ENCODE peak calls at places on chromosomes 7 and 10, in five cellular contexts. A, I, V, G and D are unnamed samples.

GRCh38 chr10:15370741-15371701 is at the start of gene FAM171A1:
- DNase-seq in V (peak; percentile 69), A (no peak), I (peak; percentile 53), G (peak; percentile 37), D (peak; percentile 57)

GRCh38 chr10:103884681-103885139 is 29.3 kb upstream of the SH3PXD2A start:
- DNase-seq in G (peak; percentile 54), I (peak; percentile 58), V (peak; percentile 9), A (no peak), D (peak; percentile 3)

GRCh38 chr7:132065193-132065972 is 509.0 kb upstream of the PODXL start:
- DNase-seq in I (peak; percentile 90), A (peak; percentile 39), V (no peak), G (peak; percentile 53), D (no peak)

GRCh38 chr10:37476285-37476684 is 350.9 kb downstream of the ANKRD30A start:
- DNase-seq in A (no peak), G (no peak), I (no peak), V (no peak), D (no peak)

GRCh38 chr10:112842832-112843360 is 107.2 kb upstream of the TCF7L2 start:
- DNase-seq in I (no peak), G (peak; percentile 31), V (no peak), A (no peak), D (no peak)

GRCh38 chr10:43866712-43867111 is 218.0 kb upstream of the ZNF32 start:
- DNase-seq in I (no peak), G (no peak), V (no peak), A (no peak), D (no peak)

GRCh38 chr7:91083855-91084644 is 180.2 kb upstream of the FZD1 start:
- DNase-seq in I (no peak), V (no peak), G (peak; percentile 26), A (no peak), D (no peak)

GRCh38 chr7:90119178-90119971 is 34.9 kb upstream of the STEAP1 start:
- DNase-seq in V (peak; percentile 2), A (no peak), I (peak; percentile 6), G (peak; percentile 59), D (peak; percentile 85)

GRCh38 chr7:92375013-92375412 is 72.3 kb upstream of the GATAD1 start:
- DNase-seq in I (no peak), G (no peak), V (no peak), A (no peak), D (no peak)

GRCh38 chr10:122343135-122343800 is 31.2 kb upstream of the PLEKHA1 start:
- DNase-seq in G (no peak), A (no peak), I (no peak), V (no peak), D (no peak)

GRCh38 chr7:85287126-85287825 is 100.4 kb upstream of the SEMA3D start:
- DNase-seq in G (no peak), A (no peak), V (no peak), I (no peak), D (no peak)

GRCh38 chr7:138975343-138976104 is 5.7 kb downstream of the KIAA1549 start:
- DNase-seq in I (no peak), G (no peak), V (no peak), A (no peak), D (no peak)

GRCh38 chr7:154451480-154452457 is 399.6 kb downstream of the DPP6 start:
- DNase-seq in I (no peak), V (no peak), A (no peak), G (no peak), D (no peak)

GRCh38 chr7:66557214-66558200 is 71.2 kb upstream of the KCTD7 start:
- DNase-seq in G (peak; percentile 79), A (no peak), V (peak; percentile 64), I (peak; percentile 45), D (peak; percentile 54)

GRCh38 chr10:30500534-30500933 is 66.5 kb downstream of the MAP3K8 start:
- DNase-seq in G (no peak), A (no peak), V (no peak), I (no peak), D (no peak)

GRCh38 chr7:159193543-159193942 is 48.9 kb upstream of the VIPR2 start:
- DNase-seq in I (no peak), V (no peak), G (no peak), A (no peak), D (no peak)

GRCh38 chr10:13298748-13299436 is 972 bp downstream of the PHYH start:
- DNase-seq in V (no peak), A (no peak), G (no peak), I (no peak), D (no peak)
- H3K27ac ChIP-seq in V (peak overlapping the region; percentile 88), A (peak overlapping the region; percentile 85), G (peak overlapping the region; percentile 99), I (peak overlapping the region; percentile 90), D (peak overlapping the region; percentile 84)

GRCh38 chr10:44990302-44990655 is 10.4 kb upstream of the ZNF22 start:
- DNase-seq in V (no peak), I (no peak), G (no peak), A (no peak), D (no peak)
- H3K27ac ChIP-seq in V (no peak overlapping the region), I (no peak overlapping the region), G (peak overlapping the region; percentile 5), A (no peak overlapping the region), D (peak overlapping the region; percentile 20)

GRCh38 chr7:40303996-40304395 is 169.2 kb downstream of the SUGCT start:
- DNase-seq in I (no peak), A (no peak), V (no peak), G (no peak), D (no peak)

GRCh38 chr7:40305229-40305628 is 170.4 kb downstream of the SUGCT start:
- DNase-seq in A (no peak), G (no peak), V (no peak), I (no peak), D (no peak)

GRCh38 chr7:40306596-40306995 is 171.8 kb downstream of the SUGCT start:
- DNase-seq in V (no peak), I (no peak), A (no peak), G (no peak), D (no peak)

GRCh38 chr7:40310213-40310612 is 175.4 kb downstream of the SUGCT start:
- DNase-seq in V (no peak), I (no peak), A (no peak), G (no peak), D (no peak)

DNA sequence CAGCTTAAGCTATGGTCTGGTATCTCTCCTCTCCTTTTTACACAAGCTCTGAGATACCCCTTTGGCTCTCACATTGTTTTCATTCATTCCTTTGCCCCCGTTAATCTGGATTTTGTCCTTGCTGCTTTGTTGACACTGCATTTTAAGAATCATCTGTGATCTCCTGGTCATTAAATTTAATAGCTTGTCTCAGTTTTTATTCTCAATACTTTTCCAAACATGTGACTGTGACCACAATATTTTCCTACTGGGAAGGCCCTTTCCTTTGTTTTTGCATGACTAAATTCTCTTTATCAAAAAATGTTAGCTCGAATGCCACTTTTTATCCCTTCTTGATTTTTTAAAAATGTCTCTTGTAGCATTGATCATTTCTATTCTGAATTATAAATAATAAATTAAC is 171.2 kb downstream of the SUGCT start:
- DNase-seq in V (no peak), A (no peak), I (no peak), G (no peak), D (no peak)
- H3K27ac ChIP-seq in V (no peak overlapping the region), A (no peak overlapping the region), I (no peak overlapping the region), G (no peak overlapping the region), D (no peak overlapping the region)

GRCh38 chr7:6406121-6406520 is 41.6 kb downstream of the DAGLB start:
- DNase-seq in G (no peak), I (no peak), V (no peak), A (no peak), D (no peak)

GRCh38 chr7:6407434-6407833 is 40.3 kb downstream of the DAGLB start:
- DNase-seq in I (no peak), A (no peak), G (peak; percentile 75), V (no peak), D (no peak)

GRCh38 chr7:6413637-6414036 is 34.1 kb downstream of the DAGLB start:
- DNase-seq in I (no peak), V (no peak), A (no peak), G (no peak), D (no peak)

GRCh38 chr7:6409091-6409490 is 38.7 kb downstream of the DAGLB start:
- DNase-seq in I (no peak), A (no peak), G (no peak), V (no peak), D (no peak)

DNA sequence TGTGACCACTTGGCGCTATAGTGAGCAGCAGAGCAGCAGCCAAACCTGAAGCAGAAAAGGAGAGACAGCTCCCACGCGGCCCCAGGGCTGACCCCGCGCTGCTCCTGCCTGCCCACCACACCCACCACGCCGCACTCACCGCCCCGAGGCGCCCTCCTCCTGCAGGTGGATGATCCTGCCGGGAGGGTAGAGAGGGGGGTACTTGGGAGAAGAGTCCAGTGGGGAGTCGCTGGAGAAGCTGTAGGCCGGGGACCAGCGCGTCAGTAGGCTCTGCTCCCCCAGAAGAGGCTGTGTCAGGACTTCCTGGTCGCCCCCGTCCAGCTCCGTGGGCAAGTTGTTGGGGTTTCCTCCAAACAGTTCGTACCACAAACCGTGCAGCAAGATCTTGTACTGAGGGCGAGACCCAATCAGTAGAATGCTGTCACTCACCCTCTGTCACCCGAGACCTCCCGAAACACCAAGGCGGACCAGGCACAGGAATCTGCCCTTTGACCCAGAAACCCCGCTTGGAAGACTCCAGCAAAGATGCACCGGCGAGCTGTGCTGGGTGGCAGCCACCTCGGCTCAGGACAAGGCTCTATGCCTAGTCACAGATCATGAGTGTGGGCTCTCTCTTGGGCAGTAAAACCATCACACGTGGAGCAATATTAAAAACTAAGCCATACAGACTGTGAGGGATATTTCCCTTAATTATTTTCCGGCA is 37.6 kb downstream of the DAGLB start:
- DNase-seq in V (no peak), I (no peak), A (no peak), G (no peak), D (no peak)
- H3K27ac ChIP-seq in V (no peak overlapping the region), I (no peak overlapping the region), A (peak overlapping the region; percentile 13), G (no peak overlapping the region), D (no peak overlapping the region)

GRCh38 chr7:16399265-16399801 is 22.0 kb downstream of the CRPPA start:
- DNase-seq in I (peak; percentile 18), A (no peak), V (no peak), G (peak; percentile 16), D (no peak)
- H3K27ac ChIP-seq in I (no peak overlapping the region), A (no peak overlapping the region), V (no peak overlapping the region), G (no peak overlapping the region), D (no peak overlapping the region)

DNA sequence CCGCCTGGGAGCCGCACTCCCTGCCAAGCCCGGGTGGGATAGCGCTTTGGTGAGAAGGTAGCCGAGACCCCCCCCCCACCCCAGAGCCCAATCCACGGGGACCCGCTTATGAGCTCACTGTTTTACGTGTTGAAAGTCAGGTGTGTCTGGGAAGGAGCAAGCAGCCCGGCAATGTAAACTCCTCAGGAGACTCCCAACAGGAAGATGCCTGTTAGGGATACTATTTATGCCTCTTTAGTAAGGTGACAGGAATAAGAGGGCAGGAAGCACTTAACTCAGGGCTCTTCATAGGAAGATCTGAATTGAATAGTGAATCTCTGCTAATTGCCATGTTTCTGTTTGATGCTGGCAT is 367 bp upstream of the ARHGAP22 start:
- DNase-seq in A (no peak), I (no peak), V (no peak), G (no peak), D (no peak)
- H3K27ac ChIP-seq in A (no peak overlapping the region), I (peak overlapping the region; percentile 73), V (no peak overlapping the region), G (no peak overlapping the region), D (no peak overlapping the region)

GRCh38 chr7:74294191-74294998 is 5.2 kb downstream of the CLIP2 start:
- DNase-seq in V (no peak), A (no peak), G (no peak), I (no peak), D (no peak)
- H3K27ac ChIP-seq in V (no peak overlapping the region), A (peak overlapping the region; percentile 13), G (peak overlapping the region; percentile 64), I (no peak overlapping the region), D (peak overlapping the region; percentile 62)

GRCh38 chr10:88946965-88947590 is 5.5 kb downstream of the ACTA2 start:
- DNase-seq in V (no peak), A (no peak), I (no peak), G (no peak), D (no peak)
- H3K27ac ChIP-seq in V (no peak overlapping the region), A (no peak overlapping the region), I (no peak overlapping the region), G (no peak overlapping the region), D (no peak overlapping the region)